ENCODE peak calls at places on chromosomes 6 and 20, in five cellular contexts. One of them, this sample, is unnamed.
A peak's percentile ranks its signal among the peaks of the same experiment; 100 is the strongest.

GRCh38 chr6:138442663-138443062 is 38.6 kb downstream of the HEBP2 start:
- DNase-seq in PC-3: no peak
- DNase-seq in hepatocyte: no peak
- DNase-seq in neural progenitor cell: no peak
- DNase-seq in astrocyte: no peak
- DNase-seq in this sample: no peak

GRCh38 chr6:14596410-14596809 is 478.8 kb downstream of the CD83 start:
- DNase-seq in PC-3: peak; percentile 22
- DNase-seq in hepatocyte: peak; percentile 8
- DNase-seq in neural progenitor cell: no peak
- DNase-seq in astrocyte: peak; percentile 88
- DNase-seq in this sample: peak; percentile 18

GRCh38 chr20:56957737-56958553 is 308.5 kb downstream of the BMP7 start:
- DNase-seq in PC-3: no peak
- DNase-seq in hepatocyte: peak; percentile 62
- DNase-seq in neural progenitor cell: peak; percentile 84
- DNase-seq in astrocyte: peak; percentile 14
- DNase-seq in this sample: no peak

GRCh38 chr20:38275815-38276550 is 15.4 kb upstream of the KIAA1755 start:
- DNase-seq in PC-3: peak; percentile 92
- DNase-seq in hepatocyte: no peak
- DNase-seq in neural progenitor cell: no peak
- DNase-seq in astrocyte: peak; percentile 89
- DNase-seq in this sample: no peak

GRCh38 chr20:39861381-39861780 is 827.7 kb downstream of the MAFB start:
- DNase-seq in PC-3: no peak
- DNase-seq in hepatocyte: peak; percentile 15
- DNase-seq in neural progenitor cell: no peak
- DNase-seq in astrocyte: no peak
- DNase-seq in this sample: no peak

GRCh38 chr20:45951474-45951873 is 17.0 kb downstream of the PCIF1 start:
- DNase-seq in PC-3: no peak
- DNase-seq in hepatocyte: no peak
- DNase-seq in neural progenitor cell: no peak
- DNase-seq in astrocyte: no peak
- DNase-seq in this sample: no peak

GRCh38 chr6:25280617-25280990 is 1.4 kb downstream of the CARMIL1 start:
- DNase-seq in PC-3: peak; percentile 12
- DNase-seq in hepatocyte: peak; percentile 31
- DNase-seq in neural progenitor cell: peak; percentile 32
- DNase-seq in astrocyte: no peak
- DNase-seq in this sample: no peak

GRCh38 chr6:3749390-3749978 is 2.0 kb downstream of the PXDC1 start:
- DNase-seq in PC-3: peak; percentile 63
- DNase-seq in hepatocyte: peak; percentile 85
- DNase-seq in neural progenitor cell: no peak
- DNase-seq in astrocyte: no peak
- DNase-seq in this sample: no peak

GRCh38 chr20:1874534-1875168 is 20.6 kb upstream of the SIRPA start:
- DNase-seq in PC-3: no peak
- DNase-seq in hepatocyte: peak; percentile 79
- DNase-seq in neural progenitor cell: no peak
- DNase-seq in astrocyte: peak; percentile 45
- DNase-seq in this sample: no peak

GRCh38 chr6:30864325-30864724 is 20.0 kb upstream of the DDR1 start:
- DNase-seq in PC-3: no peak
- DNase-seq in hepatocyte: no peak
- DNase-seq in neural progenitor cell: no peak
- DNase-seq in astrocyte: no peak
- DNase-seq in this sample: no peak

GRCh38 chr20:10609276-10609675 is 64.5 kb downstream of the JAG1 start:
- DNase-seq in PC-3: no peak
- DNase-seq in hepatocyte: no peak
- DNase-seq in neural progenitor cell: no peak
- DNase-seq in astrocyte: peak; percentile 67
- DNase-seq in this sample: no peak

DNA sequence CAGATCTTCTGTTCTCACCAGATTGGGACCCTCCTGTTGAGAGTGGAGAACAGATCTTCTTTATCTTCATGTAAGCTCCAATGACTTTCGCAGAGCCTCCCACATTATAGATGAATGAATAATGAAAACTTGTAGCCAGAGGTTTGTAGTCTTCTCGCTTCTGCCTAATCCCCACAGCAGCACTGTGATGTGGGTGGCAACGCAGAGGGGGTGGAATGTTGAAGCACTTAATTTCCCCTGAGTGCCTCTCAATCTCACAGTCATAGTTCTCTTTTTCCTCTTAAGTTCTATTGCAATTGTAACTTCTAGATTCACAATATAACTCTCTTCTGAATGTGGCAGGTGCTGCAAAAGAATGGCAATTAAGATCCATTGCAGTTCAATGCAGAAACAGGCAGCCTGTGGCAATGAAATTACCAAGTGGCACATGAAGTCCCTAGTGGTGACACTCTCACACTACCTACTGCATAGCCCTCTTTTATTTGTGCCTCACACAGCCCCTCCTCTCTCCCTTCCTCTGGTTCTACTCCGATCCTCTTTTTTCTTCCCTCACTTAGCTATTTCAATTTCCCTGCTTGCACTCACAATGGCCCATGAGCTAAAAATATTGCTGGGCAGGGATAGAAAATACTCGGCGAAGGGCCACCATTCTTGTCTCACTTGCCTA is 281.9 kb downstream of the UBE3D start:
- DNase-seq in PC-3: peak; percentile 27
- DNase-seq in hepatocyte: no peak
- DNase-seq in neural progenitor cell: peak; percentile 73
- DNase-seq in astrocyte: no peak
- DNase-seq in this sample: no peak
- TF ChIP-seq CTCF in PC-3: peak; percentile 45
- TF ChIP-seq CTCF in hepatocyte: peak; percentile 9
- TF ChIP-seq CTCF in neural progenitor cell: peak; percentile 72
- TF ChIP-seq CTCF in astrocyte: peak; percentile 2
- TF ChIP-seq CTCF in this sample: peak; percentile 40

GRCh38 chr6:83708970-83709747 is at the start of gene SNAP91:
- DNase-seq in PC-3: no peak
- DNase-seq in hepatocyte: peak; percentile 63
- DNase-seq in neural progenitor cell: peak; percentile 88
- DNase-seq in astrocyte: no peak
- DNase-seq in this sample: no peak
- TF ChIP-seq EZH2 in PC-3: peak; percentile 27
- TF ChIP-seq EZH2 in hepatocyte: peak; percentile 90
- TF ChIP-seq EZH2 in neural progenitor cell: peak; percentile 61
- TF ChIP-seq EZH2 in astrocyte: peak; percentile 73
- TF ChIP-seq EZH2 in this sample: no peak

GRCh38 chr6:56073761-56074160 is 173.6 kb downstream of the COL21A1 start:
- DNase-seq in PC-3: no peak
- DNase-seq in hepatocyte: no peak
- DNase-seq in neural progenitor cell: no peak
- DNase-seq in astrocyte: no peak
- DNase-seq in this sample: no peak

GRCh38 chr6:56072856-56073255 is 174.5 kb downstream of the COL21A1 start:
- DNase-seq in PC-3: peak; percentile 48
- DNase-seq in hepatocyte: no peak
- DNase-seq in neural progenitor cell: no peak
- DNase-seq in astrocyte: no peak
- DNase-seq in this sample: no peak

GRCh38 chr6:56076033-56076432 is 171.3 kb downstream of the COL21A1 start:
- DNase-seq in PC-3: no peak
- DNase-seq in hepatocyte: no peak
- DNase-seq in neural progenitor cell: no peak
- DNase-seq in astrocyte: no peak
- DNase-seq in this sample: no peak

DNA sequence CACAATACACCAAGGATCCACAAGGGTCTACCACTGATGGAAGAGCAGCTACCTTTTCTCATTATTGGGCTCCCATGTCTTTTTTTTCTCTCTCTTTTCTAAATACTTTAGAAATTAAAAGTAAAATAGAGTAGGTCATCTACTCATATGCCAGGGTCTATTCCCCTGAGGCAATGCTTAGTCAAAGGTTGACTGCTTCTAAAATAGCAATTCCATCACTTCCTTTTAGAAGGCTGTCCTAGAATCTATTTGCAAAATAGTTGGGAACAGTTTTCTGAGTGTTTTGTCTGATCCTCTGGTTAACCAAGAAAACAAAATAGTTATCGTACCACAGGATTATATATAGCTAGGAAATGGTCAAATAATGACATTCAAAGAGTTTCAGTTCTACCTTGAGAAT is 174.1 kb downstream of the COL21A1 start:
- DNase-seq in PC-3: no peak
- DNase-seq in hepatocyte: no peak
- DNase-seq in neural progenitor cell: no peak
- DNase-seq in astrocyte: no peak
- DNase-seq in this sample: no peak
- H2AFZ ChIP-seq in PC-3: no peak overlapping the region
- H2AFZ ChIP-seq in hepatocyte: no peak overlapping the region
- H2AFZ ChIP-seq in neural progenitor cell: no peak overlapping the region
- H2AFZ ChIP-seq in astrocyte: no peak overlapping the region
- H2AFZ ChIP-seq in this sample: no peak overlapping the region

GRCh38 chr20:25176184-25176583 is 19.3 kb upstream of the ENTPD6 start:
- DNase-seq in PC-3: no peak
- DNase-seq in hepatocyte: no peak
- DNase-seq in neural progenitor cell: no peak
- DNase-seq in astrocyte: no peak
- DNase-seq in this sample: no peak

GRCh38 chr20:25179439-25180089 is 15.9 kb upstream of the ENTPD6 start:
- DNase-seq in PC-3: no peak
- DNase-seq in hepatocyte: no peak
- DNase-seq in neural progenitor cell: no peak
- DNase-seq in astrocyte: no peak
- DNase-seq in this sample: no peak

GRCh38 chr20:25177890-25178321 is 17.6 kb upstream of the ENTPD6 start:
- DNase-seq in PC-3: peak; percentile 90
- DNase-seq in hepatocyte: no peak
- DNase-seq in neural progenitor cell: no peak
- DNase-seq in astrocyte: peak; percentile 54
- DNase-seq in this sample: no peak

GRCh38 chr20:25173886-25174308 is 21.6 kb upstream of the ENTPD6 start:
- DNase-seq in PC-3: peak; percentile 54
- DNase-seq in hepatocyte: no peak
- DNase-seq in neural progenitor cell: no peak
- DNase-seq in astrocyte: no peak
- DNase-seq in this sample: no peak

GRCh38 chr20:25178563-25179438 is 16.7 kb upstream of the ENTPD6 start:
- DNase-seq in PC-3: peak; percentile 99
- DNase-seq in hepatocyte: peak; percentile 62
- DNase-seq in neural progenitor cell: peak; percentile 71
- DNase-seq in astrocyte: peak; percentile 85
- DNase-seq in this sample: peak; percentile 44
- TF ChIP-seq CTCF in PC-3: peak; percentile 99
- TF ChIP-seq CTCF in hepatocyte: peak; percentile 72
- TF ChIP-seq CTCF in neural progenitor cell: peak; percentile 91
- TF ChIP-seq CTCF in astrocyte: peak; percentile 93
- TF ChIP-seq CTCF in this sample: peak; percentile 99

DNA sequence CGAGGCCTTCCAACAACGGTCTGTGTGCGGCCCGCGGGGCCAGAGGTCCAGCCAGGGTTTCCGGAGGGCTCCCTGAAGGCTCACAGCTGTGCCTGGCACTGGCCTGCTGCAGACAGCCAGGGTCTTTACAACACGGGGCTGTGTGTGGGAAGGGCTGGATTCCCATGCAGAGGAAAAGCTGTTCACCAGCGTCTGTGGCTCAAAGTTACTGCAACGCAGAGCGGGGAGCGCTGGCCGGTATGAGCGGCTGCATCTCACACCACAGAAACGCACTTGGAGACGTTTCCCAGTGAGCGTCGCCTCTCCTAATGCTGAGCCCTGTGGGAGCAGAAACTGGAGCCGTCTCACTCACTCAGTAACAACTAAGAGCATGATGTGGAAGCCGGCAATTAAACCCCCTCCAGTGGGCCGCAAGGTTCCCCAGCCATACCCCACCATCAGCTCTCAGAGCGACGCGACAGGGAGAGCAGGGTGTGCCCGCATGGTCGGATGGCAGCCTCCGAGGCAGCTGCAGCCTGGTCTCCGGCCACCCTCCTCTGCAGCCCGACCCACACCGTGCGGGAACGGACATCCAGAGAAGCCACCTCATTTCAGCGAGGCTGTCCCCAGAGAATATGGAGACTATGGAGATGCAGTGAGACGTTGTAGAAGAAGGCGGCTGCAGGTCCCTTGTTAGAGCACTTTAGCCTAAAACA is 42.6 kb downstream of the DLL1 start:
- DNase-seq in PC-3: no peak
- DNase-seq in hepatocyte: no peak
- DNase-seq in neural progenitor cell: no peak
- DNase-seq in astrocyte: no peak
- DNase-seq in this sample: no peak
- TF ChIP-seq EZH2 in PC-3: no peak
- TF ChIP-seq EZH2 in hepatocyte: no peak
- TF ChIP-seq EZH2 in neural progenitor cell: no peak
- TF ChIP-seq EZH2 in astrocyte: no peak
- TF ChIP-seq EZH2 in this sample: no peak

GRCh38 chr6:13367396-13367795 is 39.1 kb upstream of the TBC1D7 start:
- DNase-seq in PC-3: no peak
- DNase-seq in hepatocyte: no peak
- DNase-seq in neural progenitor cell: peak; percentile 64
- DNase-seq in astrocyte: no peak
- DNase-seq in this sample: no peak
- H2AFZ ChIP-seq in PC-3: no peak overlapping the region
- H2AFZ ChIP-seq in hepatocyte: no peak overlapping the region
- H2AFZ ChIP-seq in neural progenitor cell: no peak overlapping the region
- H2AFZ ChIP-seq in astrocyte: no peak overlapping the region
- H2AFZ ChIP-seq in this sample: no peak overlapping the region

GRCh38 chr6:40395698-40396076 is 191.5 kb downstream of the LRFN2 start:
- DNase-seq in PC-3: no peak
- DNase-seq in hepatocyte: no peak
- DNase-seq in neural progenitor cell: no peak
- DNase-seq in astrocyte: no peak
- DNase-seq in this sample: no peak

GRCh38 chr6:40391851-40392595 is 195.1 kb downstream of the LRFN2 start:
- DNase-seq in PC-3: no peak
- DNase-seq in hepatocyte: no peak
- DNase-seq in neural progenitor cell: no peak
- DNase-seq in astrocyte: no peak
- DNase-seq in this sample: no peak

GRCh38 chr6:40394381-40394780 is 192.8 kb downstream of the LRFN2 start:
- DNase-seq in PC-3: no peak
- DNase-seq in hepatocyte: no peak
- DNase-seq in neural progenitor cell: no peak
- DNase-seq in astrocyte: no peak
- DNase-seq in this sample: no peak

GRCh38 chr6:40395066-40395697 is 192.0 kb downstream of the LRFN2 start:
- DNase-seq in PC-3: peak; percentile 4
- DNase-seq in hepatocyte: no peak
- DNase-seq in neural progenitor cell: no peak
- DNase-seq in astrocyte: no peak
- DNase-seq in this sample: no peak

GRCh38 chr6:40393641-40394040 is 193.5 kb downstream of the LRFN2 start:
- DNase-seq in PC-3: no peak
- DNase-seq in hepatocyte: no peak
- DNase-seq in neural progenitor cell: no peak
- DNase-seq in astrocyte: no peak
- DNase-seq in this sample: no peak
- TF ChIP-seq CTCF in PC-3: no peak
- TF ChIP-seq CTCF in hepatocyte: no peak
- TF ChIP-seq CTCF in neural progenitor cell: no peak
- TF ChIP-seq CTCF in astrocyte: no peak
- TF ChIP-seq CTCF in this sample: no peak

This sample was measured in DND-41.